ENCODE peak calls at places on chromosomes 16 and 17, in four cellular contexts. F is NCI-H2107, R is AG08395, O is DMS53. G is an unnamed sample.

GRCh38 chr17:34254651-34255380 is at the start of gene CCL2:
- DNase-seq in O (no peak), R (peak; percentile 73), F (no peak), G (peak; percentile 8)

GRCh38 chr17:8799001-8799850 is at the start of gene MFSD6L:
- DNase-seq in R (no peak), F (peak; percentile 19), O (peak; percentile 49), G (no peak)

GRCh38 chr17:70608193-70608592 is 438.9 kb downstream of the KCNJ2 start:
- DNase-seq in F (no peak), O (no peak), R (no peak), G (no peak)

GRCh38 chr17:47978324-47978723 is 7.4 kb downstream of the CDK5RAP3 start:
- DNase-seq in F (peak; percentile 52), O (peak; percentile 82), R (peak; percentile 87), G (no peak)

GRCh38 chr17:83054518-83055125 is 24.8 kb upstream of the METRNL start:
- DNase-seq in R (no peak), F (no peak), O (no peak), G (no peak)

GRCh38 chr17:17372856-17373520 is 69.8 kb downstream of the NT5M start:
- DNase-seq in O (no peak), F (no peak), R (no peak), G (no peak)

GRCh38 chr17:61203765-61204164 is 195.9 kb upstream of the TBX2 start:
- DNase-seq in O (no peak), F (no peak), R (no peak), G (no peak)

GRCh38 chr17:37494401-37494831 is 4.7 kb downstream of the DUSP14 start:
- DNase-seq in O (no peak), F (no peak), R (no peak), G (no peak)

GRCh38 chr17:76432712-76433336 is 20.1 kb downstream of the UBE2O start:
- DNase-seq in F (no peak), R (no peak), O (peak; percentile 45), G (no peak)

GRCh38 chr16:84502581-84502980 is 1.9 kb downstream of the MEAK7 start:
- DNase-seq in F (no peak), O (no peak), R (no peak), G (no peak)

GRCh38 chr17:48907713-48908046 is 527 bp upstream of the UBE2Z start:
- DNase-seq in F (no peak), O (peak; percentile 86), R (peak; percentile 47), G (no peak)

GRCh38 chr16:87895641-87896141 is 26.4 kb upstream of the SLC7A5 start:
- DNase-seq in R (peak; percentile 49), O (no peak), F (no peak), G (no peak)

GRCh38 chr17:3693829-3694231 is 2.1 kb downstream of the P2RX5 start:
- DNase-seq in O (no peak), F (no peak), R (no peak), G (no peak)

GRCh38 chr17:45221081-45221996 is at the start of gene FMNL1:
- DNase-seq in F (no peak), O (peak; percentile 58), R (no peak), G (no peak)

GRCh38 chr17:11996722-11997146 is 541 bp downstream of the ZNF18 start:
- DNase-seq in O (peak; percentile 59), F (no peak), R (no peak), G (peak; percentile 1)

GRCh38 chr17:8153957-8154607 is 1.9 kb upstream of the PER1 start:
- DNase-seq in R (peak; percentile 90), O (peak; percentile 96), F (peak; percentile 9), G (peak; percentile 62)

GRCh38 chr17:66431910-66432309 is 129.5 kb downstream of the PRKCA start:
- DNase-seq in F (no peak), O (no peak), R (peak; percentile 88), G (no peak)

GRCh38 chr16:56848056-56848936 is 16.7 kb upstream of the SLC12A3 start:
- DNase-seq in F (no peak), O (no peak), R (peak; percentile 69), G (no peak)

GRCh38 chr16:85773044-85773443 is 22.1 kb upstream of the C16orf74 start:
- DNase-seq in O (no peak), R (no peak), F (no peak), G (no peak)

GRCh38 chr16:25625620-25626019 is 66.1 kb upstream of the HS3ST4 start:
- DNase-seq in F (peak; percentile 1), O (no peak), R (no peak), G (peak; percentile 3)

GRCh38 chr17:45387739-45388138 is 44.9 kb downstream of the ARHGAP27 start:
- DNase-seq in O (no peak), R (no peak), F (no peak), G (no peak)

GRCh38 chr17:58786586-58787295 is 31.1 kb downstream of the PPM1E start:
- DNase-seq in O (no peak), F (no peak), R (peak; percentile 15), G (no peak)

GRCh38 chr17:17303010-17303846 is at the start of gene NT5M:
- DNase-seq in O (peak; percentile 90), F (peak; percentile 31), R (peak; percentile 83), G (no peak)

GRCh38 chr17:47707056-47707791 is 13.3 kb downstream of the TBKBP1 start:
- DNase-seq in O (no peak), F (no peak), R (no peak), G (no peak)

GRCh38 chr16:71971571-71971970 is 28.6 kb downstream of the PKD1L3 start:
- DNase-seq in R (no peak), O (no peak), F (no peak), G (no peak)

GRCh38 chr17:4043862-4044261 is 79.6 kb upstream of the ATP2A3 start:
- DNase-seq in F (no peak), O (no peak), R (no peak), G (no peak)

GRCh38 chr17:15464211-15464610 is 3.2 kb downstream of the CDRT4 start:
- DNase-seq in R (no peak), F (no peak), O (no peak), G (no peak)

GRCh38 chr17:5585814-5586558 is 1.7 kb upstream of the NLRP1 start:
- DNase-seq in O (no peak), F (peak; percentile 6), R (no peak), G (peak; percentile 47)

GRCh38 chr16:55515110-55515509 is 6.2 kb downstream of the LPCAT2 start:
- DNase-seq in O (no peak), R (no peak), F (no peak), G (no peak)

GRCh38 chr17:77471984-77472836 is 331.4 kb downstream of the SEC14L1 start:
- DNase-seq in F (peak; percentile 48), R (peak; percentile 38), O (no peak), G (peak; percentile 75)

GRCh38 chr17:74408830-74409229 is 23.1 kb upstream of the GPRC5C start:
- DNase-seq in F (peak; percentile 50), R (no peak), O (peak; percentile 98), G (peak; percentile 77)

GRCh38 chr17:9251273-9251672 is 230.0 kb downstream of the NTN1 start:
- DNase-seq in R (no peak), O (no peak), F (no peak), G (no peak)

GRCh38 chr17:1490643-1491405 is 1.7 kb downstream of the MYO1C start:
- DNase-seq in O (peak; percentile 70), F (no peak), R (peak; percentile 59), G (no peak)

GRCh38 chr17:75457047-75457654 is 716 bp downstream of the TMEM94 start:
- DNase-seq in F (no peak), R (peak; percentile 50), O (peak; percentile 64), G (no peak)

GRCh38 chr17:40629850-40630249 is 17.8 kb downstream of the SMARCE1 start:
- DNase-seq in O (no peak), F (no peak), R (no peak), G (no peak)

GRCh38 chr16:27566417-27566816 is 16.5 kb downstream of the KATNIP start:
- DNase-seq in F (no peak), R (no peak), O (no peak), G (no peak)

GRCh38 chr17:43782903-43783462 is 2.7 kb downstream of the CFAP97D1 start:
- DNase-seq in R (no peak), F (no peak), O (no peak), G (no peak)

GRCh38 chr16:11370084-11370931 is 25.0 kb downstream of the RMI2 start:
- DNase-seq in O (no peak), R (no peak), F (no peak), G (no peak)

GRCh38 chr16:23330161-23330560 is 28.1 kb downstream of the SCNN1B start:
- DNase-seq in O (no peak), R (no peak), F (no peak), G (no peak)